ENCODE peak calls at places on chromosomes 3 and 15, in ten cellular contexts. One of them, this sample, is unnamed.

GRCh38 chr3:138282836-138283235 is 46.8 kb downstream of the NME9 start:
- DNase-seq in ovary: no peak
- DNase-seq in tibial nerve: no peak
- DNase-seq in A549: no peak
- DNase-seq in transverse colon: no peak
- DNase-seq in stomach: no peak
- DNase-seq in sigmoid colon: no peak
- DNase-seq in suprapubic skin: no peak
- DNase-seq in SK-N-SH: no peak
- DNase-seq in upper lobe of left lung: no peak
- DNase-seq in this sample: no peak

GRCh38 chr15:63226966-63227401 is 37.6 kb downstream of the RAB8B start:
- DNase-seq in ovary: no peak
- DNase-seq in tibial nerve: no peak
- DNase-seq in A549: no peak
- DNase-seq in transverse colon: no peak
- DNase-seq in stomach: no peak
- DNase-seq in sigmoid colon: no peak
- DNase-seq in suprapubic skin: no peak
- DNase-seq in SK-N-SH: no peak
- DNase-seq in upper lobe of left lung: no peak
- DNase-seq in this sample: no peak

GRCh38 chr15:67790610-67791319 is 34.5 kb upstream of the SKOR1 start:
- DNase-seq in ovary: no peak
- DNase-seq in tibial nerve: no peak
- DNase-seq in A549: no peak
- DNase-seq in transverse colon: no peak
- DNase-seq in stomach: no peak
- DNase-seq in sigmoid colon: no peak
- DNase-seq in suprapubic skin: no peak
- DNase-seq in SK-N-SH: no peak
- DNase-seq in upper lobe of left lung: no peak
- DNase-seq in this sample: no peak

GRCh38 chr3:57079221-57079831 is 18.9 kb downstream of the SPATA12 start:
- DNase-seq in ovary: peak
- DNase-seq in tibial nerve: peak
- DNase-seq in A549: peak
- DNase-seq in transverse colon: peak
- DNase-seq in stomach: peak
- DNase-seq in sigmoid colon: peak
- DNase-seq in suprapubic skin: no peak
- DNase-seq in SK-N-SH: peak
- DNase-seq in upper lobe of left lung: peak
- DNase-seq in this sample: no peak

GRCh38 chr3:154178172-154178571 is 57.0 kb downstream of the ARHGEF26 start:
- DNase-seq in ovary: no peak
- DNase-seq in tibial nerve: no peak
- DNase-seq in A549: no peak
- DNase-seq in transverse colon: no peak
- DNase-seq in stomach: no peak
- DNase-seq in sigmoid colon: no peak
- DNase-seq in suprapubic skin: no peak
- DNase-seq in SK-N-SH: no peak
- DNase-seq in upper lobe of left lung: no peak
- DNase-seq in this sample: no peak

GRCh38 chr3:120780977-120781376 is 38.4 kb downstream of the GTF2E1 start:
- DNase-seq in ovary: no peak
- DNase-seq in tibial nerve: no peak
- DNase-seq in A549: peak
- DNase-seq in transverse colon: peak
- DNase-seq in stomach: peak
- DNase-seq in sigmoid colon: no peak
- DNase-seq in suprapubic skin: no peak
- DNase-seq in SK-N-SH: no peak
- DNase-seq in upper lobe of left lung: no peak
- DNase-seq in this sample: no peak

GRCh38 chr15:64844576-64845140 is 2.9 kb downstream of the PLEKHO2 start:
- DNase-seq in ovary: no peak
- DNase-seq in tibial nerve: no peak
- DNase-seq in A549: no peak
- DNase-seq in transverse colon: no peak
- DNase-seq in stomach: no peak
- DNase-seq in sigmoid colon: peak
- DNase-seq in suprapubic skin: no peak
- DNase-seq in SK-N-SH: peak
- DNase-seq in upper lobe of left lung: no peak
- DNase-seq in this sample: no peak

GRCh38 chr15:92385096-92385495 is 8.6 kb upstream of the ST8SIA2 start:
- DNase-seq in ovary: no peak
- DNase-seq in tibial nerve: no peak
- DNase-seq in A549: no peak
- DNase-seq in transverse colon: no peak
- DNase-seq in stomach: no peak
- DNase-seq in sigmoid colon: no peak
- DNase-seq in suprapubic skin: no peak
- DNase-seq in SK-N-SH: no peak
- DNase-seq in upper lobe of left lung: no peak
- DNase-seq in this sample: no peak

GRCh38 chr15:100737214-100737613 is 134.8 kb downstream of the ASB7 start:
- DNase-seq in ovary: no peak
- DNase-seq in tibial nerve: no peak
- DNase-seq in A549: no peak
- DNase-seq in transverse colon: no peak
- DNase-seq in stomach: no peak
- DNase-seq in sigmoid colon: no peak
- DNase-seq in suprapubic skin: no peak
- DNase-seq in SK-N-SH: peak
- DNase-seq in upper lobe of left lung: no peak
- DNase-seq in this sample: no peak

GRCh38 chr3:172713316-172713715 is 2.4 kb upstream of the NCEH1 start:
- DNase-seq in ovary: no peak
- DNase-seq in tibial nerve: peak
- DNase-seq in A549: no peak
- DNase-seq in transverse colon: no peak
- DNase-seq in stomach: no peak
- DNase-seq in sigmoid colon: no peak
- DNase-seq in suprapubic skin: no peak
- DNase-seq in SK-N-SH: no peak
- DNase-seq in upper lobe of left lung: no peak
- DNase-seq in this sample: no peak

GRCh38 chr15:35746121-35746520 is 200.2 kb upstream of the DPH6 start:
- DNase-seq in ovary: no peak
- DNase-seq in tibial nerve: no peak
- DNase-seq in A549: no peak
- DNase-seq in transverse colon: no peak
- DNase-seq in stomach: no peak
- DNase-seq in sigmoid colon: no peak
- DNase-seq in suprapubic skin: no peak
- DNase-seq in SK-N-SH: no peak
- DNase-seq in upper lobe of left lung: no peak
- DNase-seq in this sample: no peak

GRCh38 chr15:32042269-32042996 is 12.1 kb downstream of the CHRNA7 start:
- DNase-seq in ovary: no peak
- DNase-seq in tibial nerve: no peak
- DNase-seq in A549: peak
- DNase-seq in transverse colon: no peak
- DNase-seq in stomach: no peak
- DNase-seq in sigmoid colon: no peak
- DNase-seq in suprapubic skin: no peak
- DNase-seq in SK-N-SH: peak
- DNase-seq in upper lobe of left lung: no peak
- DNase-seq in this sample: no peak

DNA sequence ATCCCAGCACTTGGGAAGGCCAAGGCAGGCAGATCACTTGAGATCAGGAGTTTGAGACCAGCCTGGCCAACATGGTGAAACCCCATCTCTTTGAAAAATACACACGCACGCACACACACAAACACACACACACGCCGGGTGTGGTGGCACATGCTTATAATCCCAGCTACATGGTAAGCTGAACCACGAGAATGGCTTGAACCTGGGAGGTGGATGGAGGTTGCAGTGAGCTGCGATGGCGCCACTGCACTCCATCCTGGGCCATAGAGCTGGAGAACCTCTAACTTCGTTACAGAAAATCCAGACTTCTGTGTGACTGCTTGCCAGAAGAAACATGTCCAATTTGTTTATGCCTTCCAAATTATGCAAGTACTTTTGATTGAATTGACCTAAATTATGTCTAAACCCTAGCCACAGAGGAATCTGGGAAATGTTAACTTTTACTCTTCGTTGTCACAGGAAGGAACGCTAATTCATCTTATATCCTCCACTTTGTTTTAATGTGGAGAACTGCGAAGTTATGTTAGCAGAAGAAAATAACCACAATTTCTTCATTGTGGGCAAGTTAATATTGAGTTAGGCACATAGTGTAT is 21.7 kb downstream of the TRIM59 start:
- DNase-seq in ovary: no peak
- DNase-seq in tibial nerve: no peak
- DNase-seq in A549: no peak
- DNase-seq in transverse colon: no peak
- DNase-seq in stomach: no peak
- DNase-seq in sigmoid colon: no peak
- DNase-seq in suprapubic skin: no peak
- DNase-seq in SK-N-SH: no peak
- DNase-seq in upper lobe of left lung: no peak
- DNase-seq in this sample: no peak
- TF ChIP-seq EP300 in ovary: no peak
- TF ChIP-seq EP300 in tibial nerve: no peak
- TF ChIP-seq EP300 in A549: no peak
- TF ChIP-seq EP300 in transverse colon: no peak
- TF ChIP-seq EP300 in stomach: no peak
- TF ChIP-seq EP300 in sigmoid colon: no peak
- TF ChIP-seq EP300 in suprapubic skin: no peak
- TF ChIP-seq EP300 in SK-N-SH: no peak
- TF ChIP-seq EP300 in upper lobe of left lung: no peak
- TF ChIP-seq EP300 in this sample: no peak

GRCh38 chr3:186368717-186369116 is 6.7 kb upstream of the DGKG start:
- DNase-seq in ovary: no peak
- DNase-seq in tibial nerve: no peak
- DNase-seq in A549: no peak
- DNase-seq in transverse colon: no peak
- DNase-seq in stomach: no peak
- DNase-seq in sigmoid colon: no peak
- DNase-seq in suprapubic skin: no peak
- DNase-seq in SK-N-SH: no peak
- DNase-seq in upper lobe of left lung: no peak
- DNase-seq in this sample: no peak

GRCh38 chr3:186368164-186368563 is 6.1 kb upstream of the DGKG start:
- DNase-seq in ovary: no peak
- DNase-seq in tibial nerve: no peak
- DNase-seq in A549: no peak
- DNase-seq in transverse colon: no peak
- DNase-seq in stomach: no peak
- DNase-seq in sigmoid colon: no peak
- DNase-seq in suprapubic skin: no peak
- DNase-seq in SK-N-SH: no peak
- DNase-seq in upper lobe of left lung: no peak
- DNase-seq in this sample: no peak

GRCh38 chr3:186367631-186368030 is 5.6 kb upstream of the DGKG start:
- DNase-seq in ovary: no peak
- DNase-seq in tibial nerve: no peak
- DNase-seq in A549: no peak
- DNase-seq in transverse colon: no peak
- DNase-seq in stomach: no peak
- DNase-seq in sigmoid colon: no peak
- DNase-seq in suprapubic skin: no peak
- DNase-seq in SK-N-SH: no peak
- DNase-seq in upper lobe of left lung: no peak
- DNase-seq in this sample: no peak

GRCh38 chr3:186365202-186365974 is 3.4 kb upstream of the DGKG start:
- DNase-seq in ovary: no peak
- DNase-seq in tibial nerve: no peak
- DNase-seq in A549: no peak
- DNase-seq in transverse colon: no peak
- DNase-seq in stomach: no peak
- DNase-seq in sigmoid colon: peak
- DNase-seq in suprapubic skin: no peak
- DNase-seq in SK-N-SH: no peak
- DNase-seq in upper lobe of left lung: no peak
- DNase-seq in this sample: no peak

DNA sequence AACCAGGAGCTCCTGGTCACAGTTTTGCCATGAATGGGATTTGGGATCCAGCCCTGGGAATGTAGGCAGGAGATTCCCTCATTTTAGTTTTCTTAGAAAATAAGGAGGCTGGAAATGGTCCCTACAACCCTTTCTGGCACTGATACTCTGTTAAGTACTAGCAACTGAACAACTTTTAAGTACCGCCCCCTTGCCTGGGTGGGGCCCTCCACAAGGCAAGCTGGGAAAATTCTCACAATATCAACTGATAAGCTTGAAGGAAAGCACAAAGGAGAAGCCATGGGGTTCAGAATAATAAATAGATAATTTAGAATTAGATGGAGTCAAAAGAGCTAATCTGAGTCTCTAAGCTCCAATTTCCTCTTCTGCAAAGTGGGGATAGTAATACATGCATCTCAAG is 4.2 kb upstream of the DGKG start:
- DNase-seq in ovary: no peak
- DNase-seq in tibial nerve: no peak
- DNase-seq in A549: no peak
- DNase-seq in transverse colon: no peak
- DNase-seq in stomach: no peak
- DNase-seq in sigmoid colon: no peak
- DNase-seq in suprapubic skin: no peak
- DNase-seq in SK-N-SH: no peak
- DNase-seq in upper lobe of left lung: no peak
- DNase-seq in this sample: no peak
- TF ChIP-seq EP300 in ovary: no peak
- TF ChIP-seq EP300 in tibial nerve: no peak
- TF ChIP-seq EP300 in A549: no peak
- TF ChIP-seq EP300 in transverse colon: no peak
- TF ChIP-seq EP300 in stomach: no peak
- TF ChIP-seq EP300 in sigmoid colon: no peak
- TF ChIP-seq EP300 in suprapubic skin: no peak
- TF ChIP-seq EP300 in SK-N-SH: no peak
- TF ChIP-seq EP300 in upper lobe of left lung: no peak
- TF ChIP-seq EP300 in this sample: no peak

GRCh38 chr15:61034793-61035710 is 194.1 kb downstream of the RORA start:
- DNase-seq in ovary: no peak
- DNase-seq in tibial nerve: no peak
- DNase-seq in A549: no peak
- DNase-seq in transverse colon: no peak
- DNase-seq in stomach: no peak
- DNase-seq in sigmoid colon: no peak
- DNase-seq in suprapubic skin: no peak
- DNase-seq in SK-N-SH: peak
- DNase-seq in upper lobe of left lung: no peak
- DNase-seq in this sample: no peak
- TF ChIP-seq EP300 in ovary: no peak
- TF ChIP-seq EP300 in tibial nerve: no peak
- TF ChIP-seq EP300 in A549: no peak
- TF ChIP-seq EP300 in transverse colon: no peak
- TF ChIP-seq EP300 in stomach: no peak
- TF ChIP-seq EP300 in sigmoid colon: no peak
- TF ChIP-seq EP300 in suprapubic skin: no peak
- TF ChIP-seq EP300 in SK-N-SH: peak
- TF ChIP-seq EP300 in upper lobe of left lung: no peak
- TF ChIP-seq EP300 in this sample: no peak

DNA sequence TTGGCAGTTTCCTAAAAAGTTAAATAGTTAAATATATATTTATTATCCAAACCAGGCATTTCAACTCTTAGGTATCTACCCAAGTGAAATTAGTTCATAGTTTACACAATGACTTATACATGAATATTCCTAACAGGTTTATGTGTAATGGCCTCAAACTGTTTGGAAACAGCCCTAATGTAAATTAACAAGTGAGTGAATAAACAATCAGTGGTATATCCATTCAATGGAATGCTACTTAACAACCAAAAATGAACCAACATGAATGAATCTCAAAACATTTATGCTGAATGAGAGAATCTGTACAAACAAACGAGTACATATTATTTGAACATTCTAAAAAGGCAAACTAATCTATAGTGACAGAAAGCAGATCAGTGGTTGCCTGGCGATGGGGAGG is 33.5 kb downstream of the PRTG start:
- DNase-seq in ovary: no peak
- DNase-seq in tibial nerve: no peak
- DNase-seq in A549: no peak
- DNase-seq in transverse colon: no peak
- DNase-seq in stomach: no peak
- DNase-seq in sigmoid colon: no peak
- DNase-seq in suprapubic skin: no peak
- DNase-seq in SK-N-SH: no peak
- DNase-seq in upper lobe of left lung: no peak
- DNase-seq in this sample: no peak
- TF ChIP-seq EP300 in ovary: no peak
- TF ChIP-seq EP300 in tibial nerve: no peak
- TF ChIP-seq EP300 in A549: no peak
- TF ChIP-seq EP300 in transverse colon: no peak
- TF ChIP-seq EP300 in stomach: no peak
- TF ChIP-seq EP300 in sigmoid colon: no peak
- TF ChIP-seq EP300 in suprapubic skin: no peak
- TF ChIP-seq EP300 in SK-N-SH: no peak
- TF ChIP-seq EP300 in upper lobe of left lung: no peak
- TF ChIP-seq EP300 in this sample: no peak